ENCODE peak calls at places on chromosomes 7 and 10, in nine cellular contexts. X is AG04450, T is tibial artery, C is right atrium auricular region, P is Panc1, N is left ventricle myocardium inferior, L is IMR-90, V is A549, S is HepG2. F is an unnamed sample.

GRCh38 chr7:46003896-46004875 is 83.1 kb upstream of the IGFBP3 start:
- DNase-seq in X (peak; percentile 55), T (no peak), C (no peak), P (peak; percentile 42), N (no peak), L (peak; percentile 97), V (no peak), S (no peak), F (no peak)

GRCh38 chr7:96720843-96721242 is 11.2 kb upstream of the SEM1 start:
- DNase-seq in X (no peak), T (no peak), C (no peak), P (no peak), N (no peak), L (no peak), V (no peak), S (no peak), F (no peak)

GRCh38 chr7:508461-509170 is 11.0 kb downstream of the PDGFA start:
- DNase-seq in X (no peak), T (peak; percentile 62), C (no peak), P (no peak), N (peak; percentile 2), L (no peak), V (no peak), S (no peak), F (no peak)

GRCh38 chr7:50335795-50336754 is 31.6 kb downstream of the IKZF1 start:
- DNase-seq in X (no peak), T (no peak), C (no peak), P (no peak), N (no peak), L (no peak), V (no peak), S (no peak), F (peak; percentile 86)

GRCh38 chr10:80986596-80986995 is 448.9 kb downstream of the SH2D4B start:
- DNase-seq in X (no peak), T (no peak), C (no peak), P (no peak), N (no peak), L (no peak), V (no peak), S (no peak), F (no peak)

GRCh38 chr10:24858244-24858907 is 94.0 kb downstream of the PRTFDC1 start:
- DNase-seq in X (no peak), T (no peak), C (no peak), P (no peak), N (no peak), L (peak; percentile 73), V (no peak), S (no peak), F (no peak)

GRCh38 chr10:93445097-93445960 is 36.8 kb downstream of the MYOF start:
- DNase-seq in X (peak; percentile 93), T (peak; percentile 98), C (peak; percentile 96), P (no peak), N (peak; percentile 81), L (peak; percentile 98), V (peak; percentile 96), S (peak; percentile 97), F (no peak)

GRCh38 chr10:84571146-84571545 is 242.8 kb downstream of the CCSER2 start:
- DNase-seq in X (no peak), T (no peak), C (no peak), P (no peak), N (no peak), L (no peak), V (no peak), S (no peak), F (no peak)

GRCh38 chr10:2925631-2926030 is 141.7 kb upstream of the PFKP start:
- DNase-seq in X (no peak), T (no peak), C (no peak), P (no peak), N (peak; percentile 43), L (peak; percentile 40), V (no peak), S (no peak), F (no peak)

GRCh38 chr10:101294109-101294508 is 59.9 kb upstream of the BTRC start:
- DNase-seq in X (no peak), T (no peak), C (no peak), P (no peak), N (no peak), L (no peak), V (no peak), S (no peak), F (no peak)

GRCh38 chr7:44473295-44473694 is 17.2 kb downstream of the NUDCD3 start:
- DNase-seq in X (no peak), T (no peak), C (no peak), P (no peak), N (no peak), L (peak; percentile 45), V (no peak), S (peak; percentile 92), F (no peak)

GRCh38 chr7:64581929-64582894 is 19.3 kb upstream of the ZNF680 start:
- DNase-seq in X (no peak), T (no peak), C (no peak), P (no peak), N (no peak), L (peak; percentile 58), V (no peak), S (no peak), F (no peak)

GRCh38 chr10:49005270-49005669 is 65.6 kb upstream of the LRRC18 start:
- DNase-seq in X (no peak), T (peak; percentile 68), C (no peak), P (no peak), N (no peak), L (no peak), V (no peak), S (no peak), F (no peak)

GRCh38 chr10:43888551-43888950 is 239.9 kb upstream of the ZNF32 start:
- DNase-seq in X (peak; percentile 72), T (no peak), C (no peak), P (no peak), N (no peak), L (peak; percentile 95), V (no peak), S (no peak), F (no peak)

GRCh38 chr10:91036807-91037405 is 116.0 kb upstream of the ANKRD1 start:
- DNase-seq in X (no peak), T (no peak), C (no peak), P (no peak), N (no peak), L (no peak), V (no peak), S (no peak), F (no peak)

GRCh38 chr7:128031901-128032604 is 816 bp upstream of the LRRC4 start:
- DNase-seq in X (peak; percentile 77), T (no peak), C (no peak), P (no peak), N (peak; percentile 33), L (peak; percentile 96), V (no peak), S (no peak), F (no peak)

GRCh38 chr7:147803625-147804024 is 786.9 kb upstream of the C7orf33 start:
- DNase-seq in X (no peak), T (no peak), C (no peak), P (no peak), N (no peak), L (no peak), V (no peak), S (no peak), F (no peak)

GRCh38 chr10:115945696-115946445 is 327.1 kb downstream of the GFRA1 start:
- DNase-seq in X (no peak), T (no peak), C (no peak), P (no peak), N (no peak), L (no peak), V (no peak), S (no peak), F (no peak)

GRCh38 chr10:91424016-91424415 is 13.9 kb downstream of the HECTD2 start:
- DNase-seq in X (no peak), T (no peak), C (no peak), P (no peak), N (no peak), L (peak; percentile 49), V (no peak), S (no peak), F (no peak)

DNA sequence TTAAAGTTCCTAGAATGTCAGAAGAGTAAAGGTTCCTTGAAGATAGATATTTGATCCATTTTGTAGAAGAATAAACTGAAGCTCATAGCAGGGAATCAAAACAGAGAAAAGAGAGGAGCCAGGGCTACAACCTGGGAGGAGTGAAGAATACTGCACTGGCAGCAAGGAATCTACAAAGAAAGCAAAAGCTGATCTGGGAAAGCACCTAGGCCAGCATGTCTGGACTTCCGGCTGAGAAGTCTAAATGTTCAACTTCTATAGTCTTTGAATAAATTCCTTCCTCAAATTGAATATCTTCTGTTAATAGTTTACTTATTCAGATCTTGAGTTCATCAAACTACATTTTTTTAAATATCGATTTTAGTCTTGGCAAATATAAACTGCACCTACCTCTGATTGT is 78.2 kb downstream of the VPS41 start:
- DNase-seq in X (no peak), T (no peak), C (no peak), P (no peak), N (no peak), L (no peak), V (no peak), S (no peak), F (no peak)
- H3K4me3 ChIP-seq in X (no peak overlapping the region), T (no peak overlapping the region), C (no peak overlapping the region), P (no peak overlapping the region), N (peak overlapping the region; percentile 17), L (no peak overlapping the region), V (no peak overlapping the region), S (no peak overlapping the region), F (no peak overlapping the region)

GRCh38 chr7:55556492-55556891 is 15.8 kb downstream of the VOPP1 start:
- DNase-seq in X (no peak), T (no peak), C (no peak), P (no peak), N (no peak), L (no peak), V (no peak), S (no peak), F (no peak)
- H3K4me3 ChIP-seq in X (no peak overlapping the region), T (no peak overlapping the region), C (no peak overlapping the region), P (no peak overlapping the region), N (no peak overlapping the region), L (no peak overlapping the region), V (no peak overlapping the region), S (no peak overlapping the region), F (no peak overlapping the region)

GRCh38 chr10:132544744-132545658 is 7.4 kb downstream of the INPP5A start:
- DNase-seq in X (no peak), T (peak; percentile 55), C (no peak), P (no peak), N (peak; percentile 13), L (no peak), V (no peak), S (no peak), F (no peak)
- H3K4me3 ChIP-seq in X (no peak overlapping the region), T (peak overlapping the region; percentile 22), C (no peak overlapping the region), P (no peak overlapping the region), N (peak overlapping the region; percentile 20), L (no peak overlapping the region), V (no peak overlapping the region), S (no peak overlapping the region), F (no peak overlapping the region)

DNA sequence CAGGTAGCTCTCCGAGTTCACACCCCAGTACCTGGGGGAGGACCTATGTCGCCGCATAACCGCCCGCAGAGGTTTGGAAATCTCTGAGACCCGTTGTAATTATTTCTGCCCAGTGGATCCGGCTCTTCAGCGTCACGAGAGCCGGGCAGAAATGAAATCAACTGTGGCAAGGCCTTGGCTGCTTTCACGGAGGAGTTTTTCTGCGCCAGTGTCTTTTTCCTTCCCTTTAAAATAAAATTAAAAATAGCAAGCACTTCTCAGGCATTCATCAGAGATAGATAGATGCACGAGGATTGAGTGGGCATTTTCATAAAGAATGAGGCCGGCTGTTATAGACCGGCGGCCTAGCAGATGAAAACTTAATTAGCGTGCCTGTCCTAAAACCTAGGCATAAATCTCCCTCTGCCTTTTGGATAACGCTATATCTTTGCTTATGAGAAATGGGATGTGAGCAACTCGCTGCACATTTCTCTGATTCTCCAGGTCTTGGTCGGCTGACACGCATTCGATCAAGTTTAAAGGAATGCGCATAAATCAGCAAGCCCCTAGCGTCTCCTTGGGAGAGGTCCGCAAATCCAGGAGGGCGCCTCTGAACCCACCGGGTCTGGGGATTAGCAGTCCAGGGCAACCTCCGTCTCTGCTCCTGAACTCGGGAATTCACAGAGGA is 6.4 kb downstream of the HOXA13 start:
- DNase-seq in X (no peak), T (peak; percentile 33), C (no peak), P (no peak), N (no peak), L (no peak), V (no peak), S (no peak), F (no peak)
- H3K4me3 ChIP-seq in X (no peak overlapping the region), T (no peak overlapping the region), C (no peak overlapping the region), P (no peak overlapping the region), N (peak overlapping the region; percentile 54), L (no peak overlapping the region), V (no peak overlapping the region), S (no peak overlapping the region), F (no peak overlapping the region)

F was measured in Jurkat, Clone E6-1.